ENCODE peak calls at places on chromosomes 7 and 10, in nine cellular contexts. H is EH; A is activated CD4-positive, CD25-positive, alpha-beta regulatory T cell treated with anti-CD3 and anti-CD28 coated beads, Interleukin-2, amount 50 U/mL, for 72 hours; L is HT-29; G is GM04504; E is ecto neural progenitor cell; S is mucosa of gallbladder; C is heart left ventricle; Q is activated T-cell treated with anti-CD3 and anti-CD28 coated beads for 1 hour. V is an unnamed sample.

GRCh38 chr10:124516181-124516580 is 54.6 kb downstream of the LHPP start:
- DNase-seq in C (no peak), A (no peak), G (no peak), Q (no peak), L (no peak), E (no peak), H (no peak), S (no peak), V (no peak)

GRCh38 chr10:119494224-119495060 is 48.1 kb downstream of the RGS10 start:
- DNase-seq in S (no peak), A (no peak), Q (no peak), E (no peak), L (no peak), H (peak), C (no peak), G (peak), V (peak)

GRCh38 chr7:37961251-37961650 is 40.8 kb downstream of the EPDR1 start:
- DNase-seq in A (no peak), C (no peak), E (no peak), H (no peak), G (no peak), L (no peak), Q (no peak), S (no peak), V (no peak)

GRCh38 chr7:27083646-27084045 is 12.2 kb downstream of the HOXA1 start:
- DNase-seq in G (no peak), C (no peak), L (no peak), H (no peak), Q (no peak), E (no peak), S (no peak), A (no peak), V (no peak)

GRCh38 chr7:140200102-140200989 is 23.6 kb upstream of the KDM7A start:
- DNase-seq in L (peak), E (no peak), C (peak), H (peak), S (peak), A (no peak), Q (no peak), G (no peak), V (no peak)

GRCh38 chr10:47015404-47015803 is 104.2 kb downstream of the PTPN20 start:
- DNase-seq in G (no peak), L (no peak), H (no peak), A (no peak), S (no peak), E (no peak), Q (no peak), C (no peak), V (no peak)

GRCh38 chr10:6721964-6722615 is 142.0 kb upstream of the PRKCQ start:
- DNase-seq in G (peak), E (no peak), S (peak), A (no peak), L (no peak), Q (no peak), H (peak), C (no peak), V (peak)

GRCh38 chr7:41315764-41316163 is 387.1 kb downstream of the INHBA start:
- DNase-seq in C (peak), G (no peak), S (no peak), Q (no peak), L (peak), A (no peak), H (no peak), E (no peak), V (no peak)

GRCh38 chr7:116704650-116705049 is 32.7 kb downstream of the MET start:
- DNase-seq in A (no peak), Q (no peak), G (no peak), S (no peak), E (no peak), L (no peak), H (no peak), C (no peak), V (no peak)

GRCh38 chr10:89122431-89123066 is 84.6 kb downstream of the CH25H start:
- DNase-seq in G (no peak), E (no peak), C (no peak), S (no peak), A (no peak), H (peak), L (peak), Q (no peak), V (no peak)

GRCh38 chr7:12031186-12031585 is 179.9 kb upstream of the TMEM106B start:
- DNase-seq in A (no peak), Q (no peak), E (no peak), L (peak), G (no peak), H (peak), C (no peak), S (no peak), V (no peak)

GRCh38 chr7:8065356-8065813 is 96.8 kb downstream of the GLCCI1 start:
- DNase-seq in C (no peak), H (peak), Q (no peak), L (no peak), A (no peak), S (no peak), G (peak), E (no peak), V (no peak)

GRCh38 chr7:116598846-116599245 is 73.2 kb upstream of the MET start:
- DNase-seq in L (no peak), H (no peak), Q (no peak), S (no peak), C (no peak), E (no peak), A (no peak), G (no peak), V (no peak)

GRCh38 chr10:24569828-24570657 is 153.6 kb downstream of the ARHGAP21 start:
- DNase-seq in C (no peak), A (no peak), L (no peak), H (no peak), Q (no peak), S (no peak), E (no peak), G (no peak), V (no peak)

GRCh38 chr7:216360-217300 is 24.3 kb downstream of the FAM20C start:
- DNase-seq in Q (no peak), S (no peak), C (peak), H (no peak), G (no peak), E (no peak), A (no peak), L (no peak), V (no peak)

GRCh38 chr7:92723205-92723604 is 113.2 kb downstream of the CDK6 start:
- DNase-seq in A (no peak), G (no peak), Q (no peak), C (no peak), L (no peak), S (no peak), H (peak), E (no peak), V (no peak)

GRCh38 chr7:30476401-30477145 is 2.0 kb downstream of the NOD1 start:
- DNase-seq in C (no peak), Q (no peak), S (no peak), L (peak), A (no peak), E (no peak), H (no peak), G (no peak), V (peak)

GRCh38 chr7:100563809-100564400 is 9.8 kb downstream of the SAP25 start:
- DNase-seq in S (peak), A (peak), E (peak), L (peak), H (peak), Q (peak), G (no peak), C (peak), V (no peak)

GRCh38 chr7:33091111-33091531 is 18.1 kb downstream of the RP9 start:
- DNase-seq in L (no peak), G (no peak), A (no peak), E (no peak), Q (no peak), C (no peak), S (no peak), H (peak), V (no peak)

GRCh38 chr7:65974191-65974801 is 7.7 kb downstream of the GUSB start:
- DNase-seq in G (no peak), H (no peak), S (no peak), Q (no peak), C (no peak), L (no peak), A (no peak), E (no peak), V (no peak)

GRCh38 chr10:17179002-17179401 is 22.5 kb downstream of the TRDMT1 start:
- DNase-seq in Q (no peak), H (peak), E (no peak), L (no peak), A (no peak), G (no peak), S (no peak), C (no peak), V (no peak)

GRCh38 chr10:71635251-71635866 is 84.2 kb downstream of the C10orf105 start:
- DNase-seq in E (no peak), S (peak), Q (no peak), A (no peak), H (no peak), L (no peak), C (no peak), G (no peak), V (no peak)

GRCh38 chr7:130881091-130881798 is 147.2 kb upstream of the KLF14 start:
- DNase-seq in E (no peak), G (no peak), H (no peak), Q (no peak), L (no peak), S (no peak), A (no peak), C (no peak), V (no peak)

GRCh38 chr10:34275626-34276025 is 539.5 kb downstream of the PARD3 start:
- DNase-seq in H (peak), A (no peak), C (no peak), Q (no peak), L (no peak), E (no peak), S (no peak), G (no peak), V (no peak)

GRCh38 chr7:113076703-113077102 is 9.9 kb downstream of the GPR85 start:
- DNase-seq in L (no peak), H (no peak), Q (no peak), E (no peak), S (no peak), G (no peak), A (no peak), C (no peak), V (no peak)

GRCh38 chr10:124546957-124547650 is 85.5 kb downstream of the LHPP start:
- DNase-seq in H (no peak), E (no peak), G (no peak), S (no peak), A (no peak), Q (no peak), C (no peak), L (no peak), V (no peak)

GRCh38 chr10:106175760-106176377 is 988.6 kb downstream of the SORCS1 start:
- DNase-seq in Q (no peak), S (no peak), H (peak), E (no peak), A (no peak), C (no peak), G (no peak), L (peak), V (no peak)

GRCh38 chr7:106050002-106050742 is 61.9 kb downstream of the SYPL1 start:
- DNase-seq in E (no peak), H (peak), A (no peak), S (peak), C (no peak), G (peak), Q (no peak), L (peak), V (no peak)

GRCh38 chr7:88354999-88355398 is 48.3 kb upstream of the STEAP4 start:
- DNase-seq in Q (no peak), C (no peak), S (no peak), E (no peak), G (no peak), H (no peak), L (no peak), A (no peak), V (no peak)

GRCh38 chr10:132335189-132336063 is 3.4 kb downstream of the LRRC27 start:
- DNase-seq in E (no peak), G (no peak), C (no peak), Q (no peak), S (peak), A (no peak), H (no peak), L (no peak), V (no peak)

GRCh38 chr10:103276941-103277712 is at the start of gene INA:
- DNase-seq in C (no peak), S (no peak), Q (no peak), H (peak), G (no peak), L (no peak), E (peak), A (no peak), V (no peak)

GRCh38 chr7:151470656-151471180 is 30.8 kb upstream of the CRYGN start:
- DNase-seq in S (peak), H (no peak), L (no peak), G (no peak), A (no peak), Q (no peak), C (no peak), E (no peak), V (no peak)

GRCh38 chr7:154844499-154844898 is 158.4 kb downstream of the PAXIP1 start:
- DNase-seq in Q (no peak), A (no peak), S (no peak), G (no peak), C (no peak), L (no peak), E (no peak), H (no peak), V (no peak)

GRCh38 chr7:30931927-30932540 is 20.4 kb downstream of the AQP1 start:
- DNase-seq in S (no peak), E (no peak), G (no peak), H (no peak), C (no peak), A (peak), Q (no peak), L (no peak), V (no peak)

GRCh38 chr10:12196531-12197211 is 683 bp downstream of the CDC123 start:
- DNase-seq in G (no peak), Q (no peak), E (no peak), A (no peak), S (no peak), L (no peak), H (no peak), C (no peak), V (no peak)

GRCh38 chr10:86654411-86655172 is at the start of gene OPN4:
- DNase-seq in L (no peak), Q (no peak), G (no peak), E (no peak), H (peak), S (no peak), C (no peak), A (peak), V (no peak)

V was measured in LNCaP clone FGC.